ENCODE peak calls at places on chromosomes 5 and 9, in ten cellular contexts. S is uterus; Q is OCI-LY7; E is stimulated activated CD8-positive, alpha-beta memory T cell treated with anti-CD3 and anti-CD28 coated beads, Interleukin-4, amount 100 ng/mL, for 24 hours; C is lung; R is neural progenitor cell; W is occipital lobe; F is GM23248; A is SK-MEL-5; V is Calu3. K is an unnamed sample.

GRCh38 chr9:93379051-93379450 is 72.4 kb upstream of the FAM120A start:
- DNase-seq in Q (no peak), W (no peak), R (no peak), V (no peak), F (peak), C (no peak), S (no peak), E (no peak), A (no peak), K (no peak)

GRCh38 chr9:84862786-84863185 is 193.3 kb downstream of the NTRK2 start:
- DNase-seq in E (no peak), S (peak), V (peak), Q (no peak), C (peak), W (no peak), R (peak), F (peak), A (no peak), K (peak)

GRCh38 chr5:39494099-39494498 is 69.3 kb upstream of the DAB2 start:
- DNase-seq in R (no peak), F (peak), W (no peak), S (no peak), E (no peak), C (no peak), V (no peak), A (peak), Q (no peak), K (no peak)

GRCh38 chr5:112004867-112005532 is 248.0 kb upstream of the NREP start:
- DNase-seq in W (no peak), R (no peak), S (no peak), E (no peak), V (no peak), A (no peak), F (peak), Q (no peak), C (no peak), K (no peak)

GRCh38 chr9:111190352-111190751 is 139.7 kb downstream of the OR2K2 start:
- DNase-seq in A (no peak), F (no peak), V (no peak), E (no peak), W (no peak), C (no peak), Q (no peak), R (no peak), S (no peak), K (no peak)

GRCh38 chr9:109894921-109895758 is 115.1 kb downstream of the PALM2AKAP2 start:
- DNase-seq in C (no peak), F (peak), R (no peak), V (no peak), Q (no peak), E (no peak), S (no peak), A (peak), W (no peak), K (no peak)

GRCh38 chr5:179125789-179126505 is 65.8 kb downstream of the ZNF354C start:
- DNase-seq in E (no peak), Q (no peak), W (no peak), A (no peak), S (no peak), R (no peak), V (no peak), C (no peak), F (no peak), K (no peak)

GRCh38 chr9:132773764-132774339 is 103.6 kb downstream of the GTF3C4 start:
- DNase-seq in W (no peak), V (no peak), F (no peak), E (no peak), C (no peak), S (no peak), R (no peak), Q (no peak), A (no peak), K (no peak)